ENCODE peak calls at places on chromosomes 2 and 18, in nine cellular contexts. S is AG04449; W is lower leg skin; B is RPMI7951; E is progenitor cell of endocrine pancreas; M is NCI-H1417; C is AML-193; I is stimulated activated CD4-positive, alpha-beta T cell treated with anti-CD3 and anti-CD28 coated beads, Interleukin-1b, Interleukin-23, amount 100 ng/mL, for 48 hours; L is activated naive CD8-positive, alpha-beta T cell treated with anti-CD3 and anti-CD28 coated beads for 36 hours. V is an unnamed sample.

GRCh38 chr18:68409585-68409984 is 305.3 kb downstream of the TMX3 start:
- DNase-seq in B (no peak), S (no peak), C (no peak), E (no peak), L (no peak), M (no peak), W (no peak), I (no peak), V (no peak)

GRCh38 chr2:106130251-106130998 is 63.7 kb downstream of the UXS1 start:
- DNase-seq in S (no peak), B (no peak), L (no peak), C (no peak), I (no peak), M (peak), W (no peak), E (no peak), V (no peak)

GRCh38 chr2:38443021-38443541 is 66.0 kb upstream of the ATL2 start:
- DNase-seq in W (no peak), S (no peak), E (no peak), I (no peak), B (peak), L (no peak), C (no peak), M (no peak), V (no peak)

GRCh38 chr2:46229134-46230063 is 67.8 kb upstream of the EPAS1 start:
- DNase-seq in I (peak), W (no peak), S (no peak), B (peak), L (no peak), C (no peak), M (no peak), E (no peak), V (no peak)

GRCh38 chr2:55899881-55900280 is 23.7 kb downstream of the EFEMP1 start:
- DNase-seq in I (no peak), S (peak), M (no peak), C (no peak), L (no peak), W (no peak), E (no peak), B (peak), V (no peak)

GRCh38 chr18:5842653-5843052 is 52.7 kb downstream of the TMEM200C start:
- DNase-seq in S (no peak), L (no peak), M (no peak), I (no peak), E (no peak), W (no peak), C (no peak), B (no peak), V (no peak)

GRCh38 chr2:26035110-26035728 is 1.3 kb downstream of the RAB10 start:
- DNase-seq in L (no peak), I (no peak), E (no peak), C (no peak), M (peak), S (no peak), B (no peak), W (no peak), V (no peak)

GRCh38 chr18:48946329-48946835 is 4.4 kb downstream of the SMAD7 start:
- DNase-seq in E (no peak), S (no peak), B (peak), M (peak), W (no peak), L (no peak), C (no peak), I (no peak), V (no peak)

GRCh38 chr2:234378440-234378839 is 118.4 kb downstream of the ARL4C start:
- DNase-seq in I (no peak), E (no peak), B (peak), M (no peak), S (no peak), C (no peak), W (no peak), L (no peak), V (no peak)

GRCh38 chr2:86375623-86376022 is 38.2 kb upstream of the REEP1 start:
- DNase-seq in I (no peak), W (no peak), M (no peak), E (no peak), S (no peak), C (no peak), L (no peak), B (no peak), V (no peak)

GRCh38 chr2:26887142-26887541 is 39.2 kb downstream of the DPYSL5 start:
- DNase-seq in L (no peak), W (no peak), I (no peak), E (no peak), S (no peak), B (no peak), M (no peak), C (peak), V (no peak)

GRCh38 chr2:18829331-18829902 is 240.0 kb upstream of the NT5C1B start:
- DNase-seq in C (no peak), M (no peak), L (no peak), I (no peak), E (no peak), S (peak), B (peak), W (no peak), V (no peak)

GRCh38 chr2:174596994-174597346 is 634 bp downstream of the WIPF1 start:
- DNase-seq in I (no peak), E (no peak), W (no peak), B (no peak), S (no peak), C (no peak), L (no peak), M (no peak), V (no peak)

GRCh38 chr2:193276560-193276959 is 1081.8 kb upstream of the TMEFF2 start:
- DNase-seq in I (no peak), B (no peak), M (no peak), L (no peak), S (no peak), E (no peak), W (no peak), C (no peak), V (no peak)

GRCh38 chr2:28413152-28413895 is 20.7 kb downstream of the FOSL2 start:
- DNase-seq in B (peak), S (no peak), C (no peak), L (no peak), I (no peak), E (no peak), W (no peak), M (peak), V (peak)

GRCh38 chr2:27308359-27308875 is at the start of gene UCN:
- DNase-seq in I (no peak), M (no peak), B (no peak), W (no peak), S (no peak), E (peak), C (no peak), L (no peak), V (peak)

GRCh38 chr18:62788891-62789290 is 73.5 kb downstream of the PHLPP1 start:
- DNase-seq in B (peak), I (no peak), M (peak), S (no peak), W (no peak), L (no peak), C (no peak), E (no peak), V (no peak)

GRCh38 chr2:234241656-234242445 is 191.3 kb downstream of the SPP2 start:
- DNase-seq in S (no peak), M (no peak), L (no peak), W (no peak), B (peak), E (no peak), I (no peak), C (no peak), V (no peak)